ENCODE peak calls at places on chromosome 7, in nine cellular contexts. One of them, this sample, is unnamed. For H3K4me1, the result is how much of the 10 kb centered on the place peaks cover.

GRCh38 chr7:471866-472639 is 47.6 kb downstream of the PDGFA start:
- DNase-seq in HCT116: no peak
- DNase-seq in small intestine: no peak
- DNase-seq in GM23338: no peak
- DNase-seq in lower lobe of right lung: peak
- DNase-seq in gastrocnemius medialis: peak
- DNase-seq in cardiac muscle cell: peak
- DNase-seq in esophagus squamous epithelium: no peak
- DNase-seq in ovary: peak
- DNase-seq in this sample: no peak

GRCh38 chr7:123797673-123798526 is 47.1 kb upstream of the HYAL4 start:
- DNase-seq in HCT116: peak
- DNase-seq in small intestine: peak
- DNase-seq in GM23338: peak
- DNase-seq in lower lobe of right lung: no peak
- DNase-seq in gastrocnemius medialis: no peak
- DNase-seq in cardiac muscle cell: peak
- DNase-seq in esophagus squamous epithelium: no peak
- DNase-seq in ovary: no peak
- DNase-seq in this sample: no peak

GRCh38 chr7:127943541-127944521 is 87.4 kb downstream of the LRRC4 start:
- DNase-seq in HCT116: no peak
- DNase-seq in small intestine: no peak
- DNase-seq in GM23338: no peak
- DNase-seq in lower lobe of right lung: no peak
- DNase-seq in gastrocnemius medialis: no peak
- DNase-seq in cardiac muscle cell: peak
- DNase-seq in esophagus squamous epithelium: no peak
- DNase-seq in ovary: peak
- DNase-seq in this sample: no peak

GRCh38 chr7:158863611-158864506 is 7.5 kb downstream of the DYNC2I1 start:
- DNase-seq in HCT116: peak
- DNase-seq in small intestine: peak
- DNase-seq in GM23338: peak
- DNase-seq in lower lobe of right lung: peak
- DNase-seq in gastrocnemius medialis: peak
- DNase-seq in cardiac muscle cell: peak
- DNase-seq in esophagus squamous epithelium: no peak
- DNase-seq in ovary: peak
- DNase-seq in this sample: peak

GRCh38 chr7:77913977-77914607 is 115.5 kb downstream of the PHTF2 start:
- DNase-seq in HCT116: no peak
- DNase-seq in small intestine: no peak
- DNase-seq in GM23338: no peak
- DNase-seq in lower lobe of right lung: no peak
- DNase-seq in gastrocnemius medialis: peak
- DNase-seq in cardiac muscle cell: no peak
- DNase-seq in esophagus squamous epithelium: no peak
- DNase-seq in ovary: no peak
- DNase-seq in this sample: no peak

GRCh38 chr7:109003742-109004141 is 434.1 kb downstream of the DNAJB9 start:
- DNase-seq in HCT116: no peak
- DNase-seq in small intestine: no peak
- DNase-seq in GM23338: no peak
- DNase-seq in lower lobe of right lung: no peak
- DNase-seq in gastrocnemius medialis: no peak
- DNase-seq in cardiac muscle cell: no peak
- DNase-seq in esophagus squamous epithelium: no peak
- DNase-seq in ovary: no peak
- DNase-seq in this sample: no peak

GRCh38 chr7:56157238-56157790 is 41.1 kb upstream of the NUPR2 start:
- DNase-seq in HCT116: no peak
- DNase-seq in small intestine: no peak
- DNase-seq in GM23338: no peak
- DNase-seq in lower lobe of right lung: no peak
- DNase-seq in gastrocnemius medialis: no peak
- DNase-seq in cardiac muscle cell: no peak
- DNase-seq in esophagus squamous epithelium: no peak
- DNase-seq in ovary: no peak
- DNase-seq in this sample: no peak

GRCh38 chr7:151426486-151426905 is 13.4 kb downstream of the CRYGN start:
- DNase-seq in HCT116: peak
- DNase-seq in small intestine: no peak
- DNase-seq in GM23338: no peak
- DNase-seq in lower lobe of right lung: peak
- DNase-seq in gastrocnemius medialis: peak
- DNase-seq in cardiac muscle cell: no peak
- DNase-seq in esophagus squamous epithelium: no peak
- DNase-seq in ovary: peak
- DNase-seq in this sample: no peak

GRCh38 chr7:142774826-142775225 is 4.1 kb downstream of the PRSS2 start:
- DNase-seq in HCT116: no peak
- DNase-seq in small intestine: no peak
- DNase-seq in GM23338: no peak
- DNase-seq in lower lobe of right lung: no peak
- DNase-seq in gastrocnemius medialis: no peak
- DNase-seq in cardiac muscle cell: no peak
- DNase-seq in esophagus squamous epithelium: no peak
- DNase-seq in ovary: no peak
- DNase-seq in this sample: no peak

GRCh38 chr7:92835851-92836488 is 403 bp downstream of the CDK6 start:
- DNase-seq in HCT116: no peak
- DNase-seq in small intestine: peak
- DNase-seq in GM23338: no peak
- DNase-seq in lower lobe of right lung: peak
- DNase-seq in gastrocnemius medialis: no peak
- DNase-seq in cardiac muscle cell: no peak
- DNase-seq in esophagus squamous epithelium: no peak
- DNase-seq in ovary: peak
- DNase-seq in this sample: no peak

GRCh38 chr7:129577881-129578462 is 33.5 kb upstream of the NRF1 start:
- DNase-seq in HCT116: no peak
- DNase-seq in small intestine: no peak
- DNase-seq in GM23338: no peak
- DNase-seq in lower lobe of right lung: no peak
- DNase-seq in gastrocnemius medialis: no peak
- DNase-seq in cardiac muscle cell: no peak
- DNase-seq in esophagus squamous epithelium: no peak
- DNase-seq in ovary: no peak
- DNase-seq in this sample: no peak

GRCh38 chr7:77537595-77538185 is 595 bp downstream of the PTPN12 start:
- DNase-seq in HCT116: no peak
- DNase-seq in small intestine: peak
- DNase-seq in GM23338: peak
- DNase-seq in lower lobe of right lung: peak
- DNase-seq in gastrocnemius medialis: peak
- DNase-seq in cardiac muscle cell: peak
- DNase-seq in esophagus squamous epithelium: no peak
- DNase-seq in ovary: peak
- DNase-seq in this sample: no peak

GRCh38 chr7:46679671-46680070 is 758.6 kb upstream of the IGFBP3 start:
- DNase-seq in HCT116: no peak
- DNase-seq in small intestine: no peak
- DNase-seq in GM23338: no peak
- DNase-seq in lower lobe of right lung: no peak
- DNase-seq in gastrocnemius medialis: no peak
- DNase-seq in cardiac muscle cell: no peak
- DNase-seq in esophagus squamous epithelium: no peak
- DNase-seq in ovary: no peak
- DNase-seq in this sample: no peak

GRCh38 chr7:155533827-155534690 is 12.3 kb downstream of the CNPY1 start:
- DNase-seq in HCT116: no peak
- DNase-seq in small intestine: no peak
- DNase-seq in GM23338: peak
- DNase-seq in lower lobe of right lung: no peak
- DNase-seq in gastrocnemius medialis: no peak
- DNase-seq in cardiac muscle cell: peak
- DNase-seq in esophagus squamous epithelium: no peak
- DNase-seq in ovary: no peak
- DNase-seq in this sample: peak

GRCh38 chr7:151629873-151630272 is 110.2 kb upstream of the RHEB start:
- DNase-seq in HCT116: no peak
- DNase-seq in small intestine: no peak
- DNase-seq in GM23338: no peak
- DNase-seq in lower lobe of right lung: no peak
- DNase-seq in gastrocnemius medialis: no peak
- DNase-seq in cardiac muscle cell: peak
- DNase-seq in esophagus squamous epithelium: no peak
- DNase-seq in ovary: no peak
- DNase-seq in this sample: no peak

GRCh38 chr7:74480861-74481417 is 27.2 kb downstream of the GTF2IRD1 start:
- DNase-seq in HCT116: no peak
- DNase-seq in small intestine: peak
- DNase-seq in GM23338: no peak
- DNase-seq in lower lobe of right lung: peak
- DNase-seq in gastrocnemius medialis: no peak
- DNase-seq in cardiac muscle cell: no peak
- DNase-seq in esophagus squamous epithelium: no peak
- DNase-seq in ovary: peak
- DNase-seq in this sample: no peak

GRCh38 chr7:157017149-157017548 is 6.7 kb upstream of the MNX1 start:
- DNase-seq in HCT116: no peak
- DNase-seq in small intestine: no peak
- DNase-seq in GM23338: no peak
- DNase-seq in lower lobe of right lung: no peak
- DNase-seq in gastrocnemius medialis: no peak
- DNase-seq in cardiac muscle cell: no peak
- DNase-seq in esophagus squamous epithelium: no peak
- DNase-seq in ovary: no peak
- DNase-seq in this sample: peak
- H3K4me1 ChIP-seq in HCT116: under half
- H3K4me1 ChIP-seq in small intestine: under half
- H3K4me1 ChIP-seq in GM23338: half or more
- H3K4me1 ChIP-seq in lower lobe of right lung: under half
- H3K4me1 ChIP-seq in gastrocnemius medialis: under half
- H3K4me1 ChIP-seq in cardiac muscle cell: under half
- H3K4me1 ChIP-seq in esophagus squamous epithelium: under half
- H3K4me1 ChIP-seq in ovary: under half
- H3K4me1 ChIP-seq in this sample: under half

DNA sequence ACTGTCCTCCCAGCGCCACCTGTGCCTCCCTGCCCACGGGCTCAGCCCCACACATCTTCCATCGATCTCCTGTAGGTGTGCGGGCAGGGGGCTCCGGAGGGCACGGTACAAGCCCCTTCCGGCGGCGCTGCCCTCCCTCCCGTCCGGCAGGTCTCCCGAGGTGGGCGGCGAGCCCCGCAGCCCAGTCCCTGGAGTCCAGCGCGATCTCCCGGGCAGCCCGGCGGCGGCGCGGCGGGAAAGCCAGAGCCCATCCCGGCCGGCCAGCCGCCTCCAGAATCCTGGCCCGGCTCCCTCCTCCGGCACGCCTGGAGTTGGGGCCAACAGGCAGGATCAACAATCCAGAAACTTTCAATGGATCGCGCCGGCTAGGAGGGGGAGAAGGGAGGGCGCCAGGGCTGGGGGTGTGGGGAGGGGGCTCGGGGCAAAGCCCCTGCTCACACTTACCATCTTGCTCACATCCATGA is 100.1 kb downstream of the HIP1 start:
- DNase-seq in HCT116: no peak
- DNase-seq in small intestine: peak
- DNase-seq in GM23338: peak
- DNase-seq in lower lobe of right lung: peak
- DNase-seq in gastrocnemius medialis: no peak
- DNase-seq in cardiac muscle cell: peak
- DNase-seq in esophagus squamous epithelium: no peak
- DNase-seq in ovary: peak
- DNase-seq in this sample: peak
- H3K27ac ChIP-seq in HCT116: peak
- H3K27ac ChIP-seq in small intestine: no peak
- H3K27ac ChIP-seq in GM23338: peak
- H3K27ac ChIP-seq in lower lobe of right lung: peak
- H3K27ac ChIP-seq in gastrocnemius medialis: peak
- H3K27ac ChIP-seq in cardiac muscle cell: peak
- H3K27ac ChIP-seq in esophagus squamous epithelium: peak
- H3K27ac ChIP-seq in ovary: peak
- H3K27ac ChIP-seq in this sample: peak

DNA sequence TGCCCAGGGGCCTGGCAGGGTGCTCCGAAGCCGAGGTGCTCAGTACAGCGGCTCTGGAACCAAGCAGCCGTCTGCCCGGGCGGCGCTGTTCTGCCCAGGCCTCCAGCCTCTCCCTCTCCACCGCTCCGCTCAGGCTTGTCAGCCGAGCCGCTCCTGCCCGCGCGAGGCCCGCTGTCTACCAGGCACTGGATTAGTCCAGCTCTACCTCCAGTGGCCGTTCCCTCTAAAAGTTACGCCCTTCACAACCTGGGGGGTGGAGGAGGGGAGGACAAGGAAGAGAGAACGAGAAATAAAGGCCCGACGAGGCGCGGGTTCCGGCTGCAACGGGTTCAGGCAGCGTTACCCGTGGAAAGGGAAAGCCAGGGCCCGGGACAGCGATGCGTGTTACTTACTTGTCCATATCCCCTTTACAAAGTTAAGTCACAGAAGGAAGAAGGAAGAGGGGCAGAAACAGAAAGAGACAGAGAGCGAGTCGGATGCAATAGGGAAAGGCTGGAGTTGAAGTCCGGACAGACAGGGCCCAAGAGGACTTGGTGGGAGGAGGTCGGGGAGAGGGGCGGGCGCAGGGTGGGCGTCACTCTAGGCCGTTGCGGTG is 2.9 kb downstream of the SP8 start:
- DNase-seq in HCT116: no peak
- DNase-seq in small intestine: peak
- DNase-seq in GM23338: peak
- DNase-seq in lower lobe of right lung: no peak
- DNase-seq in gastrocnemius medialis: no peak
- DNase-seq in cardiac muscle cell: peak
- DNase-seq in esophagus squamous epithelium: no peak
- DNase-seq in ovary: no peak
- DNase-seq in this sample: peak
- H3K4me3 ChIP-seq in HCT116: no peak
- H3K4me3 ChIP-seq in small intestine: no peak
- H3K4me3 ChIP-seq in GM23338: peak
- H3K4me3 ChIP-seq in lower lobe of right lung: peak
- H3K4me3 ChIP-seq in gastrocnemius medialis: peak
- H3K4me3 ChIP-seq in cardiac muscle cell: peak
- H3K4me3 ChIP-seq in esophagus squamous epithelium: peak
- H3K4me3 ChIP-seq in ovary: no peak
- H3K4me3 ChIP-seq in this sample: peak

GRCh38 chr7:2443491-2443890 is 32.7 kb downstream of the GRIFIN start:
- DNase-seq in HCT116: no peak
- DNase-seq in small intestine: no peak
- DNase-seq in GM23338: no peak
- DNase-seq in lower lobe of right lung: no peak
- DNase-seq in gastrocnemius medialis: no peak
- DNase-seq in cardiac muscle cell: no peak
- DNase-seq in esophagus squamous epithelium: no peak
- DNase-seq in ovary: no peak
- DNase-seq in this sample: no peak
- H3K4me1 ChIP-seq in HCT116: under half
- H3K4me1 ChIP-seq in small intestine: under half
- H3K4me1 ChIP-seq in GM23338: under half
- H3K4me1 ChIP-seq in lower lobe of right lung: under half
- H3K4me1 ChIP-seq in gastrocnemius medialis: under half
- H3K4me1 ChIP-seq in cardiac muscle cell: under half
- H3K4me1 ChIP-seq in esophagus squamous epithelium: under half
- H3K4me1 ChIP-seq in ovary: under half
- H3K4me1 ChIP-seq in this sample: under half